ENCODE peak calls at places on chromosomes 5 and 9, in six cellular contexts. P, D, F, W, U and O are unnamed samples.

GRCh38 chr9:126128494-126129142 is 198.0 kb upstream of the MVB12B start:
- DNase-seq in P (no peak), D (no peak), F (peak; percentile 4), W (no peak), U (no peak), O (no peak)

GRCh38 chr5:14977058-14977640 is 105.6 kb upstream of the ANKH start:
- DNase-seq in P (no peak), D (no peak), F (no peak), W (no peak), U (peak; percentile 74), O (no peak)

GRCh38 chr5:143057580-143057999 is 287.4 kb downstream of the ARHGAP26 start:
- DNase-seq in P (peak; percentile 85), D (no peak), F (no peak), W (no peak), U (no peak), O (no peak)

GRCh38 chr9:97575673-97576048 is 57.5 kb downstream of the TSTD2 start:
- DNase-seq in P (no peak), D (no peak), F (no peak), W (no peak), U (no peak), O (no peak)

GRCh38 chr9:69412741-69413150 is 87.7 kb downstream of the ENTREP1 start:
- DNase-seq in P (no peak), D (peak; percentile 51), F (peak; percentile 87), W (peak; percentile 68), U (peak; percentile 39), O (peak; percentile 15)

GRCh38 chr5:168114444-168115017 is 176.9 kb upstream of the WWC1 start:
- DNase-seq in P (no peak), D (peak; percentile 55), F (peak; percentile 57), W (peak; percentile 55), U (peak; percentile 44), O (peak; percentile 57)

GRCh38 chr9:129746092-129746760 is 6.6 kb downstream of the PTGES start:
- DNase-seq in P (no peak), D (no peak), F (no peak), W (no peak), U (no peak), O (no peak)

GRCh38 chr5:4879693-4880303 is 260.3 kb upstream of the ADAMTS16 start:
- DNase-seq in P (no peak), D (peak; percentile 39), F (peak; percentile 87), W (peak; percentile 75), U (peak; percentile 44), O (peak; percentile 81)

GRCh38 chr9:27590636-27591035 is 17.4 kb upstream of the C9orf72 start:
- DNase-seq in P (no peak), D (no peak), F (no peak), W (no peak), U (no peak), O (no peak)
- TF ChIP-seq JUND in P (no peak), D (no peak), F (no peak), W (no peak), U (no peak), O (no peak)

GRCh38 chr9:115921301-115921700 is 232.3 kb upstream of the PAPPA start:
- DNase-seq in P (no peak), D (no peak), F (no peak), W (no peak), U (no peak), O (no peak)
- TF ChIP-seq JUND in P (no peak), D (no peak), F (no peak), W (no peak), U (no peak), O (no peak)

GRCh38 chr5:134555223-134555790 is 29.8 kb downstream of the JADE2 start:
- DNase-seq in P (no peak), D (no peak), F (no peak), W (no peak), U (no peak), O (no peak)

GRCh38 chr5:134552301-134552700 is 26.8 kb downstream of the JADE2 start:
- DNase-seq in P (no peak), D (no peak), F (no peak), W (no peak), U (no peak), O (peak; percentile 23)

GRCh38 chr5:134551891-134552290 is 26.4 kb downstream of the JADE2 start:
- DNase-seq in P (no peak), D (no peak), F (no peak), W (no peak), U (no peak), O (no peak)

GRCh38 chr5:134554319-134555222 is 29.1 kb downstream of the JADE2 start:
- DNase-seq in P (peak; percentile 82), D (no peak), F (peak; percentile 83), W (no peak), U (no peak), O (peak; percentile 87)

DNA sequence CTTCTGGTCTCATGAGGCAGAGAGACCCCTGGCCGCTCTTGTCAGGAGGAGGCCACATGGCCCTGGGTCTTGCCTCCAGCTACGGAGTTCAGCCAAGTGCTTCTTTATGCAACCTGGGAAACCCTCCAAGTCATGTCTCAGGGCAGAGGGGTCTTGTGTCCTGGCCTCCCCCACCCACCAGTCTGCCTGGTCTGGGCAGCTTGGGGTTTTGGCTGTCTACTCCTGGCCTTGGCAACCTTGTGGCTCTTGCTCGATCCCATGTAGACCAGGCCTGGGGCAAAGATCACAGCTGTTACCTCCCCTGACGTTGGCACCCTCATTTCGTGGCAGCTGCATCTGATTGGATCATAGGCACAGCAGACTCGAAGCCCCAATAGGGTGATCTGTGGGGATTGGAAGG is 28.3 kb downstream of the JADE2 start:
- DNase-seq in P (no peak), D (no peak), F (peak; percentile 78), W (no peak), U (no peak), O (no peak)
- TF ChIP-seq JUND in P (no peak), D (no peak), F (no peak), W (no peak), U (no peak), O (no peak)

DNA sequence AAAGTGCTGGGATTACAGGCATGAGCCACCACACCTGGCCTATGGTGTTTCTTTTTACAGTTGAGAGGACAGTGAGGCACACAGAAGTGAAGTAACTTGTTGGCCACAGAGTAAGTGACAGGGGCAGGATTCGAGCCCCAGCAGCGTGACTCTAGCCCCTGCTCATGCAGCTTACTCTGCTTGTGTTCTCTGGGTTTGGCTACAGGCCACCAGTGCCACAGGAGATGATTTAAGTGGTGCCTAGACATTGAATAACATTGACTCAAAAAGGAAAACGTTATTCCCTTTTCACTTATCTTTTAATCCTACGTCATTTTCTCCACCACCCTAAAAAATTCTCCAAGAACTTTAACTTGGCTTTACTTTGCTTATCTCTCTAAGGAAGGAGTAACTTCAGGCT is 61.4 kb downstream of the SNX24 start:
- DNase-seq in P (no peak), D (no peak), F (no peak), W (no peak), U (no peak), O (no peak)
- TF ChIP-seq JUND in P (no peak), D (no peak), F (no peak), W (no peak), U (no peak), O (no peak)

GRCh38 chr9:21502586-21502985 is 20.5 kb upstream of the IFNE start:
- DNase-seq in P (no peak), D (no peak), F (no peak), W (no peak), U (no peak), O (no peak)

GRCh38 chr9:21504113-21504512 is 22.0 kb upstream of the IFNE start:
- DNase-seq in P (no peak), D (no peak), F (no peak), W (no peak), U (no peak), O (no peak)

GRCh38 chr9:21506910-21507795 is 25.0 kb upstream of the IFNE start:
- DNase-seq in P (no peak), D (no peak), F (no peak), W (no peak), U (no peak), O (no peak)

GRCh38 chr9:21504894-21505293 is 22.8 kb upstream of the IFNE start:
- DNase-seq in P (no peak), D (no peak), F (no peak), W (no peak), U (no peak), O (no peak)

DNA sequence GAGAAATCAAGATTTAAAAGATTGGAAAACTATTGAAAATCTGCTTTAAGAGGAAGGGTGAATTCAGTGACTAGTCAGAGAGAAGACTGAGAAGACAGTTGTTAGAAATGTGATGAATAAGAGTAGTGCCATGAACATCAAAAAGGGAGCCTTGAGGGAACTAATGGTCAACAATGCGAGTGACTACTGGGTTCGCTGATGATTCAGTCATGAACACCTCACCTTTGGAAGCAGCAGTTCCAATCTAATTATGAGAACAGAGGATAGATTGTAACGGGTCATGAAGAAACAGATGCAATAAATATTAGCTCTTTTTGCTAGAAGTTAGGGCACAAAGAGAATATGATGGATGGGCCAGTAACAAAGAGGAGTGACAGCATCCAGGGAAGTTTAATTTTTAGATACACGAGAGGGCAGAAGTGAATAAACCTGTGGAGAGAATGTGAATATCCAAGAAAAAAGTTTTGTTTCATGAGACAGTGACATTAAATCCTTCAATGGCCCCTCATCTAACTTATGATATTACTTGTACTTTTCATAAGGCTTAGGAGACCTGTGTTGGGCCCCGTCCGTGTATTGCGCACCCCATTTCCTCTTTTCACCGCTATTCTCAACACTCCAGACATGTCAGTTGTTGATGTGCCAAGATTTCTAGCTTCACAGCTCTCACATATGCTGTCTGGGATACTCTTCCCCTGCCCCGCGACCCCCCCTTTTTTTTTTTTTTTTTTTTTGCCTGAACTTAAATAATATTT is 23.5 kb upstream of the IFNE start:
- DNase-seq in P (no peak), D (no peak), F (no peak), W (no peak), U (no peak), O (no peak)
- TF ChIP-seq JUND in P (no peak), D (no peak), F (no peak), W (no peak), U (no peak), O (no peak)

GRCh38 chr5:83764101-83764500 is 43.4 kb upstream of the HAPLN1 start:
- DNase-seq in P (no peak), D (no peak), F (no peak), W (no peak), U (no peak), O (no peak)

GRCh38 chr5:83767409-83767992 is 46.8 kb upstream of the HAPLN1 start:
- DNase-seq in P (no peak), D (peak; percentile 19), F (no peak), W (no peak), U (no peak), O (peak; percentile 26)
- TF ChIP-seq JUND in P (no peak), D (no peak), F (no peak), W (no peak), U (no peak), O (no peak)

DNA sequence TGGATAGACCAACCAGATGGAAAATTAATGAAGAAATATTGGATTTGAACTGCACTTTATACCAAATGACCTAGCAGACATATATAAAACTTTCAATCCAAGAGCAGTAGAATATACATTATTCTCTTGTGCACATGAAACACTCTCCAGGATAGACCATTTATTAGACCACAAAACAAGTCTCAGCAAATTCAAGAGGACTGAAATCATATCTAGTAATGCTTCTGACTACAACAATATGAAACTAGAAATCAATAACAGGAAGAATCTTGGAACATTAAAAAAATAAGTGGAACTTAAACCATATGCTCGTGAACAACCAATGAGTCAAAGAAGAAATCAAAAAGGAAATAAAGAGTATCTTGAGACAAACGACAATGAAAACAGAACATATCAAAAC is 150.0 kb upstream of the CD180 start:
- DNase-seq in P (no peak), D (no peak), F (no peak), W (no peak), U (no peak), O (no peak)
- TF ChIP-seq JUND in P (no peak), D (no peak), F (no peak), W (no peak), U (no peak), O (no peak)